ENCODE peak calls at places on chromosomes 12 and 14, in seven cellular contexts. I is ovary; T is activated CD4-positive, alpha-beta T cell treated with anti-CD3 and anti-CD28 coated beads for 48 hours; G is stimulated activated CD4-positive, alpha-beta T cell treated with anti-CD3 and anti-CD28 coated beads, TNF-alpha, amount 100 ng/mL, for 4 hours; F is activated B cell treated with CpG ODN at 0.5 μM for 24 hours; C is neural crest cell; P is endothelial cell. X is an unnamed sample.

GRCh38 chr12:53211476-53212381 is 4.7 kb upstream of the ITGB7 start:
- DNase-seq in I (no peak), T (no peak), G (no peak), F (no peak), C (no peak), P (no peak), X (no peak)

GRCh38 chr12:42483534-42483857 is 106.0 kb downstream of the PRICKLE1 start:
- DNase-seq in I (peak), T (peak), G (peak), F (peak), C (no peak), P (peak), X (peak)

GRCh38 chr14:37232907-37233481 is 35.3 kb downstream of the MIPOL1 start:
- DNase-seq in I (no peak), T (no peak), G (no peak), F (no peak), C (peak), P (peak), X (no peak)

GRCh38 chr12:15276088-15276698 is 46.1 kb upstream of the PTPRO start:
- DNase-seq in I (no peak), T (peak), G (no peak), F (no peak), C (peak), P (peak), X (no peak)

GRCh38 chr12:70467908-70468733 is 102.0 kb downstream of the KCNMB4 start:
- DNase-seq in I (no peak), T (no peak), G (no peak), F (no peak), C (no peak), P (no peak), X (no peak)

GRCh38 chr14:100471451-100472093 is 115.6 kb downstream of the BEGAIN start:
- DNase-seq in I (no peak), T (no peak), G (no peak), F (no peak), C (no peak), P (no peak), X (no peak)

GRCh38 chr12:48937170-48937569 is 11.9 kb upstream of the FKBP11 start:
- DNase-seq in I (no peak), T (no peak), G (no peak), F (no peak), C (no peak), P (peak), X (no peak)

GRCh38 chr14:94670692-94671285 is 58.6 kb downstream of the SERPINA3 start:
- DNase-seq in I (no peak), T (no peak), G (no peak), F (no peak), C (no peak), P (no peak), X (no peak)

GRCh38 chr14:90409209-90409730 is 12.4 kb downstream of the CALM1 start:
- DNase-seq in I (no peak), T (no peak), G (no peak), F (no peak), C (no peak), P (no peak), X (peak)

GRCh38 chr14:65211341-65211987 is 109.1 kb upstream of the MAX start:
- DNase-seq in I (no peak), T (no peak), G (no peak), F (no peak), C (no peak), P (no peak), X (no peak)

GRCh38 chr12:127943481-127944210 is 323.3 kb upstream of the TMEM132C start:
- DNase-seq in I (no peak), T (no peak), G (no peak), F (no peak), C (no peak), P (no peak), X (no peak)

GRCh38 chr12:43805149-43805856 is 814 bp downstream of the TWF1 start:
- DNase-seq in I (no peak), T (no peak), G (no peak), F (no peak), C (no peak), P (no peak), X (no peak)

GRCh38 chr12:4147051-4147481 is 126.5 kb upstream of the CCND2 start:
- DNase-seq in I (no peak), T (no peak), G (no peak), F (no peak), C (no peak), P (no peak), X (no peak)

X was measured in left ventricle myocardium inferior.